ENCODE peak calls at places on chromosomes 5 and 9, in ten cellular contexts. T is ELF-1; Z is left ventricle myocardium inferior; P is breast epithelium; S is NCI-H1105 treated with DMSO at 0.1 percent for 48 hours; V is CD4-positive, alpha-beta memory T cell; K is stimulated activated CD8-positive, alpha-beta memory T cell treated with anti-CD3 and anti-CD28 coated beads, Interleukin-4, amount 100 ng/mL, for 24 hours; B is cerebellum; A is globus pallidus; R is cardiac muscle cell. L is an unnamed sample.

GRCh38 chr5:6003040-6003825 is 375.1 kb downstream of the MED10 start:
- DNase-seq in V (no peak), B (no peak), S (no peak), Z (no peak), K (no peak), P (no peak), T (no peak), A (no peak), R (no peak), L (no peak)

GRCh38 chr9:117957267-117957666 is 253.1 kb downstream of the TLR4 start:
- DNase-seq in T (no peak), Z (no peak), V (no peak), P (no peak), S (peak), K (no peak), B (peak), R (no peak), A (no peak), L (no peak)

GRCh38 chr5:170049713-170050112 is 56.0 kb upstream of the FOXI1 start:
- DNase-seq in T (no peak), R (no peak), S (no peak), K (no peak), V (no peak), P (no peak), A (no peak), B (no peak), Z (no peak), L (no peak)

GRCh38 chr9:126464694-126465441 is 138.2 kb downstream of the MVB12B start:
- DNase-seq in V (no peak), R (no peak), Z (no peak), T (no peak), K (no peak), S (no peak), A (no peak), P (peak), B (no peak), L (no peak)

GRCh38 chr5:94893404-94894145 is 275.1 kb downstream of the SLF1 start:
- DNase-seq in P (no peak), K (no peak), A (peak), S (peak), R (peak), B (peak), T (no peak), Z (no peak), V (no peak), L (no peak)

GRCh38 chr5:113140837-113141661 is 164.5 kb downstream of the DCP2 start:
- DNase-seq in B (no peak), T (peak), P (no peak), R (peak), A (peak), Z (no peak), S (no peak), V (no peak), K (no peak), L (no peak)

GRCh38 chr5:122999947-123000563 is 36.5 kb downstream of the PPIC start:
- DNase-seq in S (no peak), A (peak), B (no peak), K (no peak), V (no peak), T (peak), P (no peak), Z (no peak), R (peak), L (peak)

GRCh38 chr9:136089697-136090045 is 5.4 kb downstream of the NACC2 start:
- DNase-seq in R (peak), B (no peak), S (peak), K (no peak), Z (no peak), T (no peak), P (no peak), V (peak), A (no peak), L (no peak)

GRCh38 chr9:19748278-19749126 is 40.3 kb downstream of the SLC24A2 start:
- DNase-seq in K (no peak), Z (no peak), S (no peak), R (peak), A (no peak), P (no peak), B (no peak), V (no peak), T (peak), L (no peak)

GRCh38 chr9:98775831-98776441 is 20.4 kb downstream of the ANKS6 start:
- DNase-seq in B (peak), R (peak), K (peak), S (peak), P (no peak), A (peak), T (peak), V (peak), Z (no peak), L (no peak)

GRCh38 chr9:37582548-37583157 is 6.5 kb upstream of the FBXO10 start:
- DNase-seq in V (peak), B (peak), K (no peak), Z (no peak), S (peak), R (peak), A (peak), P (no peak), T (no peak), L (no peak)

GRCh38 chr5:175493726-175494125 is 15.4 kb downstream of the SFXN1 start:
- DNase-seq in B (no peak), Z (no peak), V (no peak), T (no peak), P (no peak), A (no peak), S (no peak), R (no peak), K (no peak), L (no peak)

GRCh38 chr9:137522746-137523455 is 27.3 kb downstream of the PNPLA7 start:
- DNase-seq in Z (no peak), R (no peak), B (no peak), A (no peak), T (no peak), K (no peak), S (no peak), P (no peak), V (no peak), L (no peak)

GRCh38 chr5:114903767-114904166 is 265.9 kb downstream of the TRIM36 start:
- DNase-seq in V (no peak), Z (no peak), A (no peak), P (no peak), S (peak), T (no peak), B (no peak), K (no peak), R (no peak), L (no peak)

GRCh38 chr5:56507348-56507930 is 274.3 kb upstream of the ANKRD55 start:
- DNase-seq in S (no peak), Z (no peak), P (no peak), V (no peak), K (no peak), A (no peak), B (no peak), T (no peak), R (no peak), L (no peak)